ENCODE peak calls at places on chromosome 1, in five cellular contexts. One of them, this sample, is unnamed.

GRCh38 chr1:83815348-83815747 is 183.6 kb downstream of the TTLL7 start:
- DNase-seq in B cell: no peak
- DNase-seq in progenitor cell of endocrine pancreas: no peak
- DNase-seq in AG04450: no peak
- DNase-seq in bronchial epithelial cell: no peak
- DNase-seq in this sample: no peak

GRCh38 chr1:182971219-182971618 is 18.3 kb upstream of the SHCBP1L start:
- DNase-seq in bronchial epithelial cell: no peak
- DNase-seq in B cell: no peak
- DNase-seq in AG04450: no peak
- DNase-seq in progenitor cell of endocrine pancreas: no peak
- DNase-seq in this sample: no peak

GRCh38 chr1:175169305-175170018 is 23.1 kb downstream of the KIAA0040 start:
- DNase-seq in progenitor cell of endocrine pancreas: no peak
- DNase-seq in B cell: no peak
- DNase-seq in bronchial epithelial cell: peak
- DNase-seq in AG04450: no peak
- DNase-seq in this sample: no peak

GRCh38 chr1:148158594-148158993 is 6.5 kb upstream of the NBPF11 start:
- DNase-seq in AG04450: no peak
- DNase-seq in bronchial epithelial cell: no peak
- DNase-seq in progenitor cell of endocrine pancreas: no peak
- DNase-seq in B cell: no peak
- DNase-seq in this sample: no peak

GRCh38 chr1:111366256-111366655 is 61.3 kb downstream of the OVGP1 start:
- DNase-seq in progenitor cell of endocrine pancreas: no peak
- DNase-seq in B cell: no peak
- DNase-seq in AG04450: no peak
- DNase-seq in bronchial epithelial cell: peak
- DNase-seq in this sample: no peak

GRCh38 chr1:218666263-218666662 is 321.1 kb downstream of the TGFB2 start:
- DNase-seq in bronchial epithelial cell: no peak
- DNase-seq in B cell: no peak
- DNase-seq in progenitor cell of endocrine pancreas: no peak
- DNase-seq in AG04450: no peak
- DNase-seq in this sample: no peak

GRCh38 chr1:222754386-222755139 is 17.6 kb downstream of the FAM177B start:
- DNase-seq in B cell: no peak
- DNase-seq in progenitor cell of endocrine pancreas: no peak
- DNase-seq in bronchial epithelial cell: peak
- DNase-seq in AG04450: peak
- DNase-seq in this sample: no peak

GRCh38 chr1:83583351-83584014 is 415.4 kb downstream of the TTLL7 start:
- DNase-seq in bronchial epithelial cell: peak
- DNase-seq in B cell: peak
- DNase-seq in AG04450: no peak
- DNase-seq in progenitor cell of endocrine pancreas: no peak
- DNase-seq in this sample: no peak

GRCh38 chr1:66283583-66284041 is 250.3 kb upstream of the SGIP1 start:
- DNase-seq in B cell: peak
- DNase-seq in progenitor cell of endocrine pancreas: no peak
- DNase-seq in AG04450: no peak
- DNase-seq in bronchial epithelial cell: peak
- DNase-seq in this sample: peak

GRCh38 chr1:205504311-205505075 is at the start of gene CDK18:
- DNase-seq in B cell: peak
- DNase-seq in AG04450: no peak
- DNase-seq in bronchial epithelial cell: peak
- DNase-seq in progenitor cell of endocrine pancreas: peak
- DNase-seq in this sample: peak

GRCh38 chr1:29332204-29332603 is 95.9 kb downstream of the PTPRU start:
- DNase-seq in bronchial epithelial cell: peak
- DNase-seq in AG04450: no peak
- DNase-seq in B cell: no peak
- DNase-seq in progenitor cell of endocrine pancreas: no peak
- DNase-seq in this sample: no peak

GRCh38 chr1:19704247-19705113 is 39.8 kb downstream of the HTR6 start:
- DNase-seq in AG04450: peak
- DNase-seq in bronchial epithelial cell: peak
- DNase-seq in progenitor cell of endocrine pancreas: peak
- DNase-seq in B cell: peak
- DNase-seq in this sample: peak

GRCh38 chr1:48853006-48853405 is 76.3 kb upstream of the BEND5 start:
- DNase-seq in progenitor cell of endocrine pancreas: no peak
- DNase-seq in B cell: no peak
- DNase-seq in bronchial epithelial cell: peak
- DNase-seq in AG04450: peak
- DNase-seq in this sample: no peak

DNA sequence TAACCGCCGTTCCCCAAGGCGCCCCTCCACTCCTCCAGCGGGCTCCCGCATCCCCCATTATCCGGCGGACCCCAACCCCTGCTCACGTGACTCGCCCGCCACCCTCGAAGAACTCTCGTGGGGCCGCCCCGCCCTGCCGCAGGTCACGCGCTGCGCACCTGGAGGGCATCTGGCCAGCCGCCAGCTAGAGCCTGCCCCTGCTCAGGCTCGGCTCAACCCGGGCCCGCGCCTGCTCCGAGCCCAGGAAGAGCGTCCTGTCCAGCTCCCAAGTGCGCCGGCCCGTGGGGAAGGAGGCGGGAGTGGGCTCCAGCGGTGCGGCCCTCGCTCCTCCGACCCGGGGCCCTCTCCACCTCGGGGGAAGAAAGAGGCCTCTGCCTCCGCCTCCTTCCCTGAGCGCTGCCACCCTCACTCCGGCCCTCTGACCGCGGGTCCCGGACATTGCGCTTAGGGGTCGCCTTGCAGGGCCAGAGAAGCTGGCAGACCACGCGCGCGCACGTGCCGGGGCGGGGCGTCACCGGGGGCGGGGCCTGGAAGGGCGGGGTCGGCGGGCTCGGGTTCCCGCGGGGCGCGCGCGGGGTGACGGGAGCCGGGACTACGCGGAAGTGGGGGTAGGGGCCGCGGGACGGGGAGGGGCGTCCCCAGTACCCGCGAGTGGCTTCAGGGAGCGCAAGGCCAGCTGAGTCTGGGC is 28.4 kb downstream of the HMGN2 start:
- DNase-seq in AG04450: peak
- DNase-seq in progenitor cell of endocrine pancreas: peak
- DNase-seq in B cell: peak
- DNase-seq in bronchial epithelial cell: peak
- DNase-seq in this sample: peak
- TF ChIP-seq CTCF in AG04450: no peak
- TF ChIP-seq CTCF in progenitor cell of endocrine pancreas: peak
- TF ChIP-seq CTCF in B cell: peak
- TF ChIP-seq CTCF in bronchial epithelial cell: no peak
- TF ChIP-seq CTCF in this sample: no peak

DNA sequence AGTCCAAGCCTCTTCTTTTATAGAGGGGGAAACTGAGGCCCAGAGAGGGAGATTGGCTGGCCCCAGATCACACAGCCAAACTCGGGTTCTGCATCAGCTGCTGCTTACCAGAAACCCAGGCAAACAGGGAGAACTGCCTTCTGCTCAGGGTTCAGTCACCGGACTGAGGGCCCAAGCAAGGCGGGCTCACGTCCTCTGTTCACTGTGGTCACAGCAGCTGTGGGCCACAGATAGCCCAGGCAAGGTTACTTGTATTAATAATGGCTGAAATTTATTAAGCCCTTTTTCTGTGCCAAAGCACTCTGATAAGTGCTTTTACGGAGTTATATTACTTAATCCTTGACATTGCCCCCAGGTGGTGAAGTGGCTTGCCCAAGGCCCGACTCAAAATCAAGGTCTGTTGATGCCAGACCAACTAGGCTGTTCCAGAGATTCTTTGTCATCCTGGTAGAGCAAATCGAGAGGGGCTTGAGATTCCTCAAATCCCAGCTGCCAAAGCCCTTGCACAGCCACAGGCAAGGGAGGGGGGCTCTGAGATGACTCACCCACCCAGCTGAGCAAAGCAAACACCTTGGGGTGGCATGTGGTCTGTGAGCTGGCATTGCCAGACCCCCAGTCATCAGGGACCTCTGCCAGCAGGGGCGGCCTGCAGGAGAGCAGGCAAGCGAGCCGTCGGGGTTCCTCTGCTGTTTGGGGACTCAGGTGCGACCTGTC is 36.5 kb downstream of the EPHB2 start:
- DNase-seq in B cell: no peak
- DNase-seq in AG04450: peak
- DNase-seq in progenitor cell of endocrine pancreas: no peak
- DNase-seq in bronchial epithelial cell: peak
- DNase-seq in this sample: no peak
- TF ChIP-seq CTCF in B cell: no peak
- TF ChIP-seq CTCF in AG04450: no peak
- TF ChIP-seq CTCF in progenitor cell of endocrine pancreas: no peak
- TF ChIP-seq CTCF in bronchial epithelial cell: no peak
- TF ChIP-seq CTCF in this sample: no peak

GRCh38 chr1:180211156-180211859 is 18.8 kb upstream of the LHX4 start:
- DNase-seq in progenitor cell of endocrine pancreas: no peak
- DNase-seq in bronchial epithelial cell: no peak
- DNase-seq in AG04450: no peak
- DNase-seq in B cell: no peak
- DNase-seq in this sample: no peak

GRCh38 chr1:180215856-180216625 is 14.0 kb upstream of the LHX4 start:
- DNase-seq in bronchial epithelial cell: no peak
- DNase-seq in B cell: no peak
- DNase-seq in progenitor cell of endocrine pancreas: no peak
- DNase-seq in AG04450: no peak
- DNase-seq in this sample: no peak

GRCh38 chr1:180211860-180212229 is 18.2 kb upstream of the LHX4 start:
- DNase-seq in progenitor cell of endocrine pancreas: no peak
- DNase-seq in B cell: no peak
- DNase-seq in AG04450: no peak
- DNase-seq in bronchial epithelial cell: peak
- DNase-seq in this sample: no peak

GRCh38 chr1:180217021-180217420 is 13.0 kb upstream of the LHX4 start:
- DNase-seq in progenitor cell of endocrine pancreas: no peak
- DNase-seq in bronchial epithelial cell: no peak
- DNase-seq in AG04450: no peak
- DNase-seq in B cell: no peak
- DNase-seq in this sample: no peak

GRCh38 chr1:180213401-180214177 is 16.5 kb upstream of the LHX4 start:
- DNase-seq in bronchial epithelial cell: no peak
- DNase-seq in AG04450: no peak
- DNase-seq in B cell: peak
- DNase-seq in progenitor cell of endocrine pancreas: no peak
- DNase-seq in this sample: peak
- TF ChIP-seq CTCF in bronchial epithelial cell: no peak
- TF ChIP-seq CTCF in AG04450: peak
- TF ChIP-seq CTCF in B cell: no peak
- TF ChIP-seq CTCF in progenitor cell of endocrine pancreas: no peak
- TF ChIP-seq CTCF in this sample: no peak

GRCh38 chr1:234111458-234112142 is 207.1 kb downstream of the SLC35F3 start:
- DNase-seq in AG04450: no peak
- DNase-seq in B cell: no peak
- DNase-seq in progenitor cell of endocrine pancreas: peak
- DNase-seq in bronchial epithelial cell: no peak
- DNase-seq in this sample: no peak
- TF ChIP-seq CTCF in AG04450: no peak
- TF ChIP-seq CTCF in B cell: no peak
- TF ChIP-seq CTCF in progenitor cell of endocrine pancreas: peak
- TF ChIP-seq CTCF in bronchial epithelial cell: peak
- TF ChIP-seq CTCF in this sample: peak

DNA sequence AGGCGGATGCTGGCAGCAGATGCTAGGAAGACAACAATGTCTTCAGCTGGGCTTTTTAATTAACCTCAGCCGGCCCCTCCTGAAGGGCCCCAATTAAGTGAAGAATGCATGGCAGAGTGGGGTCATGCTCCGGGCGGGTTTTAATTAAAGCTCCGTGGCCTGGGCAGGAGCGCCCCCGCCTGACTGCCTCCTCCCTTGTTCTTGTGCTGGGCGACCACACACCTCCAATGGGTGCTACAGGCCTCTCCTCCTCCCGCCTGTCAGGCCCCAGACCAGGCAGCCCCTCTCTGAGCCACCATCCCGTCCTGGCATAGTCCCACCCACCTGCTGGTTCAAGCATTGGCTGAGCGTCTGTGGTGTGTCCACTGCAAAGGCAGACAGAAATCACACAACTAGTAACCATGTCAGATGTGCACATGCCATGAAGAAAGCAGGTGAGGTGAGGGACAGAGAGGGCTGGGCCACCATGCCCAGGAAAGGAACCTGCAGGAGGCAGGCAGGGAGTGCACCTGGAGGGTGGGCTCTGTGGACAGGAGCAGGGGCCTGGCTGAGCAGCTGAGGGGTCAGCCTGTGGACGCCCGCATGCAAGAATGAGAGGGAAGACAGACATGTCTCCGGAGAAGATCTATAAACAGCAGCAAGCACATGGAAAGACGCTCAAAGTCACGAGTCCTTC is 8.5 kb upstream of the ARF1 start:
- DNase-seq in AG04450: no peak
- DNase-seq in progenitor cell of endocrine pancreas: no peak
- DNase-seq in B cell: no peak
- DNase-seq in bronchial epithelial cell: no peak
- DNase-seq in this sample: no peak
- TF ChIP-seq CTCF in AG04450: peak
- TF ChIP-seq CTCF in progenitor cell of endocrine pancreas: no peak
- TF ChIP-seq CTCF in B cell: no peak
- TF ChIP-seq CTCF in bronchial epithelial cell: peak
- TF ChIP-seq CTCF in this sample: peak

GRCh38 chr1:37793773-37794371 is at the start of gene MANEAL:
- DNase-seq in B cell: peak
- DNase-seq in AG04450: no peak
- DNase-seq in progenitor cell of endocrine pancreas: peak
- DNase-seq in bronchial epithelial cell: peak
- DNase-seq in this sample: peak

GRCh38 chr1:37797750-37798345 is 4.2 kb downstream of the MANEAL start:
- DNase-seq in bronchial epithelial cell: no peak
- DNase-seq in AG04450: peak
- DNase-seq in B cell: no peak
- DNase-seq in progenitor cell of endocrine pancreas: no peak
- DNase-seq in this sample: no peak

GRCh38 chr1:37792943-37793686 is 532 bp upstream of the MANEAL start:
- DNase-seq in bronchial epithelial cell: no peak
- DNase-seq in AG04450: no peak
- DNase-seq in progenitor cell of endocrine pancreas: no peak
- DNase-seq in B cell: no peak
- DNase-seq in this sample: no peak

GRCh38 chr1:37795340-37796110 is 1.9 kb downstream of the MANEAL start:
- DNase-seq in bronchial epithelial cell: peak
- DNase-seq in B cell: peak
- DNase-seq in AG04450: no peak
- DNase-seq in progenitor cell of endocrine pancreas: peak
- DNase-seq in this sample: peak

GRCh38 chr1:37794372-37795339 is 1.0 kb downstream of the MANEAL start:
- DNase-seq in B cell: peak
- DNase-seq in AG04450: no peak
- DNase-seq in progenitor cell of endocrine pancreas: no peak
- DNase-seq in bronchial epithelial cell: no peak
- DNase-seq in this sample: peak
- TF ChIP-seq CTCF in B cell: no peak
- TF ChIP-seq CTCF in AG04450: no peak
- TF ChIP-seq CTCF in progenitor cell of endocrine pancreas: no peak
- TF ChIP-seq CTCF in bronchial epithelial cell: no peak
- TF ChIP-seq CTCF in this sample: peak

GRCh38 chr1:181044449-181044966 is 10.7 kb downstream of the MR1 start:
- DNase-seq in progenitor cell of endocrine pancreas: no peak
- DNase-seq in bronchial epithelial cell: peak
- DNase-seq in B cell: no peak
- DNase-seq in AG04450: no peak
- DNase-seq in this sample: peak
- TF ChIP-seq CTCF in progenitor cell of endocrine pancreas: no peak
- TF ChIP-seq CTCF in bronchial epithelial cell: no peak
- TF ChIP-seq CTCF in B cell: no peak
- TF ChIP-seq CTCF in AG04450: no peak
- TF ChIP-seq CTCF in this sample: no peak